ENCODE peak calls at places on chromosomes 12 and 14, in seven cellular contexts. G, T, O, L, Y, W and I are unnamed samples.

GRCh38 chr14:76298896-76299295 is 77.0 kb upstream of the ESRRB start:
- DNase-seq in O (no peak), Y (no peak), T (no peak), L (no peak), G (no peak), W (peak; percentile 7), I (no peak)

GRCh38 chr12:25361511-25361910 is 110.8 kb upstream of the KRAS start:
- DNase-seq in T (no peak), W (no peak), Y (no peak), L (no peak), O (no peak), G (no peak), I (no peak)

GRCh38 chr14:71665157-71665556 is 267.1 kb upstream of the RGS6 start:
- DNase-seq in G (no peak), Y (no peak), T (peak; percentile 83), O (peak; percentile 66), W (no peak), L (no peak), I (no peak)

GRCh38 chr12:51907083-51907863 is at the start of gene ACVRL1:
- DNase-seq in Y (no peak), W (peak; percentile 64), L (no peak), T (peak; percentile 43), O (no peak), G (no peak), I (no peak)

GRCh38 chr14:59330455-59330854 is 134.7 kb downstream of the GPR135 start:
- DNase-seq in W (no peak), T (no peak), G (no peak), O (no peak), L (no peak), Y (no peak), I (no peak)

GRCh38 chr12:56657416-56658379 is 11.9 kb upstream of the ATP5F1B start:
- DNase-seq in W (peak; percentile 24), L (no peak), G (no peak), T (no peak), Y (no peak), O (no peak), I (no peak)

GRCh38 chr14:104295681-104296387 is 157.4 kb downstream of the KIF26A start:
- DNase-seq in W (peak; percentile 44), G (no peak), L (peak; percentile 40), Y (no peak), O (no peak), T (no peak), I (no peak)

GRCh38 chr12:105386431-105386830 is 55.9 kb downstream of the C12orf75 start:
- DNase-seq in L (no peak), G (no peak), W (no peak), Y (no peak), O (no peak), T (no peak), I (no peak)

GRCh38 chr14:101499513-101499912 is 61.8 kb upstream of the DIO3 start:
- DNase-seq in G (no peak), O (no peak), L (peak; percentile 30), T (no peak), Y (no peak), W (no peak), I (no peak)

GRCh38 chr12:77645966-77646598 is 184.6 kb upstream of the NAV3 start:
- DNase-seq in T (no peak), O (no peak), L (no peak), G (no peak), W (no peak), Y (no peak), I (no peak)

GRCh38 chr12:100539209-100539608 is 34.3 kb upstream of the GAS2L3 start:
- DNase-seq in G (no peak), L (no peak), Y (no peak), W (no peak), O (peak; percentile 65), T (peak; percentile 65), I (no peak)

GRCh38 chr14:95281560-95282176 is 38.0 kb downstream of the CLMN start:
- DNase-seq in L (no peak), O (no peak), W (peak; percentile 7), G (no peak), Y (no peak), T (no peak), I (no peak)

GRCh38 chr14:102819176-102819628 is 42.0 kb downstream of the TRAF3 start:
- DNase-seq in L (no peak), W (no peak), G (no peak), T (no peak), O (no peak), Y (no peak), I (no peak)

GRCh38 chr14:67918838-67919237 is 99.3 kb downstream of the RAD51B start:
- DNase-seq in L (no peak), Y (no peak), G (no peak), O (no peak), W (no peak), T (no peak), I (no peak)

GRCh38 chr12:47741340-47741703 is 16.0 kb upstream of the ENDOU start:
- DNase-seq in W (peak; percentile 86), T (peak; percentile 28), G (peak; percentile 93), L (no peak), Y (peak; percentile 79), O (peak; percentile 72), I (peak; percentile 95)

GRCh38 chr12:55922126-55922525 is 5.6 kb downstream of the PYM1 start:
- DNase-seq in O (peak; percentile 54), G (no peak), L (no peak), T (no peak), W (no peak), Y (no peak), I (no peak)

GRCh38 chr12:107634530-107634929 is 51.1 kb upstream of the PWP1 start:
- DNase-seq in G (no peak), T (no peak), W (no peak), Y (no peak), L (no peak), O (peak; percentile 25), I (no peak)

GRCh38 chr12:127336416-127336815 is 930.6 kb upstream of the TMEM132C start:
- DNase-seq in Y (no peak), G (no peak), W (no peak), T (no peak), L (no peak), O (no peak), I (no peak)

GRCh38 chr12:87157791-87158190 is 871.4 kb downstream of the C12orf50 start:
- DNase-seq in L (no peak), T (peak; percentile 97), O (peak; percentile 95), Y (no peak), G (no peak), W (no peak), I (no peak)

GRCh38 chr12:9340422-9341259 is 132.4 kb upstream of the PZP start:
- DNase-seq in Y (no peak), T (peak; percentile 46), L (no peak), G (no peak), O (no peak), W (no peak), I (no peak)

GRCh38 chr12:4962539-4963486 is 53.1 kb downstream of the KCNA1 start:
- DNase-seq in Y (no peak), W (no peak), T (peak; percentile 8), L (no peak), O (peak; percentile 24), G (peak; percentile 64), I (no peak)

DNA sequence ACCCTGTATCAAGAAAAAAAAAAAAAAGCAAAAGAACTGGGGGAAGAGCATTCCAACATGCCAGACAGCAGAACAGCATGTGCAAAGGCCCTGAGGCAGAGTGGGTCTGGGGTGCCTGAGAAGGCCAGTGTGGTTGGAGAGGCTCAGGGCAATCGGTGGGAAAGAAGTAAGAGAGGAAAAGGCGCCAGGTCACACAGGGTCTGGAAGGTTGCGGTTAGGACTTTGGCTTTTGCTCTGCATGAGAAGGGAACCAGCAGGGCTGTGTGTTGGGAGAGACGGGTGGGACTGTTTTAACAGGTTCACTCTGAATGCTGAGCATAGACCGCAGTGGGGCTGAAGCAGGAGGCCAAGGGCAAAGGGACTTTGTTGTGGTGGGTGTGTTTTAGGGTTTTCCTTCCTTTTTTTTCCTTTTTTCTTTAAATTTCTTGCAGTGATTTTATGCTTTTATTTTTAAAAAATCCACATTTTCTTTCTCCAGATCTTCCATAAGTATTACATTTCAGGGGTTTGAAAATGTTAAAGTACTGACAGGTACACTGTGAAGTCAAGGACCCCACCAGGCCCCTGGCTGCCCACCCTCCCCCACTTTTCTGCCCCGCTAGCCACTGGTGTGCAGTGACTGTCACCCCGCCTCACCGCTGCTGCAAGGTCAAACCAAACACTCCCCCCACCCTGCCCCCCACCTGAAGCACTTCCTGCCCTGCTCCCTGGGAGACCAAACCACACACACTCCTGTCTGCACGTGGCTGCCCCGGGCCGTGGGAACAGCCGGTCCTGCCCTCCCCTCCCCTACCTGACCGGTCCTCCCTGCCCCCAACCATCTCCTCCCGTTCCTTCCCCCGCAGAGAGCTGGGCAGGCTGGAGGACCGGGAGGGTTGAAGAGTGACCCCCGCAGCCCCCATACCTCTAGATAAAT is 30.0 kb downstream of the DTX1 start:
- DNase-seq in G (no peak), T (peak; percentile 21), L (no peak), Y (no peak), O (no peak), W (no peak), I (no peak)
- H3K27ac ChIP-seq in G (no peak overlapping the region), T (no peak overlapping the region), L (no peak overlapping the region), Y (no peak overlapping the region), O (no peak overlapping the region), W (no peak overlapping the region), I (no peak overlapping the region)

GRCh38 chr12:84767079-84767478 is 145.5 kb downstream of the SLC6A15 start:
- DNase-seq in L (no peak), T (no peak), Y (peak; percentile 38), W (no peak), G (no peak), O (no peak), I (no peak)

GRCh38 chr12:84766375-84766774 is 146.2 kb downstream of the SLC6A15 start:
- DNase-seq in Y (no peak), W (no peak), G (no peak), T (no peak), O (no peak), L (no peak), I (no peak)

GRCh38 chr12:84772281-84772680 is 140.3 kb downstream of the SLC6A15 start:
- DNase-seq in G (no peak), W (no peak), Y (no peak), O (peak; percentile 71), L (no peak), T (no peak), I (no peak)
- H3K27ac ChIP-seq in G (no peak overlapping the region), W (no peak overlapping the region), Y (no peak overlapping the region), O (no peak overlapping the region), L (no peak overlapping the region), T (no peak overlapping the region), I (no peak overlapping the region)

DNA sequence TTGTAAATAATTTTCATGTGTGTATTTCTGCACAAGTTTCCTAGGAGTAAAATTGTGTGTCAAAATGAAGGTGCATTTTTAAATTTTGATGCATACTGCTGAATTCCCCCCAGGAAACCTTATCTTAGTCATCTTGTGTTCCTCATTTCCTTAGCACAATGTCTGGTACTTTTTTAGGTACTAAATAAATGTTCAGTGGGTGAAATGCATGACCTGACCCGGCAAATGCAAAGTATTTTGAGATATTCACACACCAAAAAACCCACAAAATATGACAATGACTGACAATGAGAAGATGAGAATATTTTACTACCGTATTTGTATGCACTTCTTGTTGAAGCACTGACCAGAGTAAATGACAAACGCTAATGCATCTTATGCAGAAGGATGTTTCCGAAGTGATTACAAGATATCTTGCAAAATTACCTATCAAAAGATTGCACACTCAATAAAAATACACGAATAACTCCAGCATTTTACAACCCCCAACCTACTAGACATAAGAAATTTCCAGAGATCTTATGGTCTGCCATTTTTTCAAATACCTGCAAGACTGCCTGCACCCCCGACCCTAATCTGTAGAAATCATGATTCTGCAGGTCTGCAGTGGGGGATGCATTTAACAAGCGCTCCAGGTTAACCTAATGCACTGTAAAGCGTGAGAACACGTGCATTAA is 895 bp upstream of the PRKAB1 start:
- DNase-seq in G (no peak), Y (no peak), O (no peak), W (no peak), L (no peak), T (no peak), I (no peak)
- H3K27ac ChIP-seq in G (peak overlapping the region; percentile 52), Y (no peak overlapping the region), O (no peak overlapping the region), W (no peak overlapping the region), L (no peak overlapping the region), T (no peak overlapping the region), I (peak overlapping the region; percentile 82)

GRCh38 chr14:24307575-24308341 is at the start of gene CIDEB:
- DNase-seq in Y (peak; percentile 87), G (peak; percentile 16), T (peak; percentile 63), W (no peak), L (no peak), O (peak; percentile 76), I (no peak)
- H3K27ac ChIP-seq in Y (no peak within 1 kb of the TSS), G (no peak within 1 kb of the TSS), T (no peak within 1 kb of the TSS), W (no peak within 1 kb of the TSS), L (peak within 1 kb of the TSS; percentile 34), O (no peak within 1 kb of the TSS), I (no peak within 1 kb of the TSS)